ENCODE peak calls at places on chromosome 7, in seven cellular contexts. T, O, N, B, Z, H and Y are unnamed samples.

GRCh38 chr7:38027884-38028455 is 107.5 kb downstream of the EPDR1 start:
- DNase-seq in T (no peak), O (no peak), N (no peak), B (no peak), Z (no peak), H (no peak), Y (no peak)

GRCh38 chr7:55574062-55574717 is 1.9 kb upstream of the VOPP1 start:
- DNase-seq in T (no peak), O (no peak), N (no peak), B (no peak), Z (no peak), H (no peak), Y (no peak)

GRCh38 chr7:122616951-122617350 is 82.0 kb downstream of the RNF133 start:
- DNase-seq in T (no peak), O (no peak), N (no peak), B (no peak), Z (no peak), H (no peak), Y (no peak)

GRCh38 chr7:23000597-23001360 is 13.2 kb downstream of the HYCC1 start:
- DNase-seq in T (no peak), O (no peak), N (no peak), B (no peak), Z (no peak), H (no peak), Y (no peak)

GRCh38 chr7:128352138-128352537 is 8.4 kb upstream of the RBM28 start:
- DNase-seq in T (no peak), O (peak; percentile 30), N (no peak), B (peak; percentile 30), Z (no peak), H (peak; percentile 50), Y (no peak)

GRCh38 chr7:3404490-3404889 is 103.4 kb downstream of the SDK1 start:
- DNase-seq in T (no peak), O (no peak), N (no peak), B (no peak), Z (no peak), H (no peak), Y (no peak)

GRCh38 chr7:140478361-140479061 is 794 bp downstream of the MKRN1 start:
- DNase-seq in T (peak; percentile 31), O (peak; percentile 23), N (no peak), B (peak; percentile 18), Z (no peak), H (peak; percentile 62), Y (peak; percentile 48)

GRCh38 chr7:22549667-22550513 is 49.9 kb upstream of the STEAP1B start:
- DNase-seq in T (no peak), O (no peak), N (no peak), B (no peak), Z (peak; percentile 7), H (no peak), Y (no peak)

GRCh38 chr7:100126931-100127865 is at the start of gene MBLAC1:
- DNase-seq in T (peak; percentile 86), O (peak; percentile 93), N (peak; percentile 88), B (peak; percentile 83), Z (peak; percentile 68), H (peak; percentile 96), Y (peak; percentile 96)

GRCh38 chr7:26667514-26668133 is 196.8 kb downstream of the SKAP2 start:
- DNase-seq in T (peak; percentile 59), O (peak; percentile 75), N (peak; percentile 21), B (no peak), Z (no peak), H (peak; percentile 47), Y (peak; percentile 81)

GRCh38 chr7:44958645-44959344 is 20.0 kb downstream of the MYO1G start:
- DNase-seq in T (no peak), O (no peak), N (no peak), B (no peak), Z (no peak), H (no peak), Y (no peak)